ENCODE peak calls at places on chromosomes 2 and 18, in seven cellular contexts. E is EL, V is H54, X is AG10803, U is kidney tubule cell, N is Daoy, K is foreskin fibroblast. R is an unnamed sample.

GRCh38 chr2:105744909-105745853 is at the start of gene NCK2:
- DNase-seq in E (peak; percentile 33), V (peak; percentile 43), X (peak; percentile 29), U (peak; percentile 39), N (peak; percentile 24), K (no peak), R (peak; percentile 32)

GRCh38 chr2:240514631-240515030 is 43.2 kb downstream of the ANKMY1 start:
- DNase-seq in E (no peak), V (no peak), X (no peak), U (no peak), N (no peak), K (no peak), R (no peak)

GRCh38 chr18:62388855-62389760 is 64.0 kb downstream of the TNFRSF11A start:
- DNase-seq in E (peak; percentile 27), V (no peak), X (peak; percentile 4), U (no peak), N (no peak), K (no peak), R (no peak)

GRCh38 chr2:30306522-30306921 is 75.2 kb downstream of the LBH start:
- DNase-seq in E (no peak), V (no peak), X (no peak), U (no peak), N (peak; percentile 62), K (no peak), R (no peak)

GRCh38 chr2:235605999-235606715 is 112.3 kb downstream of the AGAP1 start:
- DNase-seq in E (peak; percentile 74), V (no peak), X (peak; percentile 91), U (no peak), N (no peak), K (peak; percentile 81), R (no peak)

GRCh38 chr2:9488583-9489547 is 14.5 kb downstream of the IAH1 start:
- DNase-seq in E (peak; percentile 42), V (no peak), X (peak; percentile 35), U (no peak), N (no peak), K (peak; percentile 56), R (no peak)

GRCh38 chr2:207354466-207354865 is 175.3 kb upstream of the CREB1 start:
- DNase-seq in E (no peak), V (no peak), X (no peak), U (no peak), N (no peak), K (no peak), R (no peak)

GRCh38 chr2:230925443-230925878 is 419 bp upstream of the GPR55 start:
- DNase-seq in E (no peak), V (no peak), X (no peak), U (no peak), N (no peak), K (no peak), R (no peak)

GRCh38 chr2:169452080-169452479 is 27.2 kb upstream of the BBS5 start:
- DNase-seq in E (peak; percentile 49), V (no peak), X (peak; percentile 39), U (peak; percentile 41), N (peak; percentile 28), K (peak; percentile 14), R (peak; percentile 71)

GRCh38 chr18:40006553-40007073 is 1948.4 kb upstream of the PIK3C3 start:
- DNase-seq in E (no peak), V (no peak), X (no peak), U (no peak), N (no peak), K (no peak), R (peak; percentile 87)

GRCh38 chr2:20034821-20035220 is 16.6 kb downstream of the LAPTM4A start:
- DNase-seq in E (no peak), V (no peak), X (no peak), U (no peak), N (no peak), K (no peak), R (no peak)

GRCh38 chr2:104897515-104898184 is 43.7 kb downstream of the POU3F3 start:
- DNase-seq in E (no peak), V (no peak), X (peak; percentile 5), U (peak; percentile 56), N (peak; percentile 89), K (peak; percentile 1), R (no peak)

GRCh38 chr18:53025247-53025646 is 685.2 kb downstream of the DCC start:
- DNase-seq in E (no peak), V (no peak), X (no peak), U (no peak), N (no peak), K (no peak), R (no peak)

GRCh38 chr2:47073641-47074040 is 81.5 kb downstream of the STPG4 start:
- DNase-seq in E (no peak), V (no peak), X (no peak), U (no peak), N (no peak), K (no peak), R (no peak)

GRCh38 chr2:99354060-99354459 is 16.9 kb downstream of the EIF5B start:
- DNase-seq in E (peak; percentile 59), V (no peak), X (peak; percentile 73), U (peak; percentile 38), N (no peak), K (no peak), R (no peak)

GRCh38 chr2:36333350-36334012 is 22.1 kb upstream of the CRIM1 start:
- DNase-seq in E (no peak), V (no peak), X (no peak), U (no peak), N (no peak), K (no peak), R (no peak)

GRCh38 chr2:189526936-189527654 is 53.5 kb downstream of the SLC40A1 start:
- DNase-seq in E (no peak), V (no peak), X (no peak), U (no peak), N (no peak), K (no peak), R (no peak)

GRCh38 chr18:27839141-27839540 is 337.8 kb downstream of the CDH2 start:
- DNase-seq in E (peak; percentile 95), V (peak; percentile 15), X (peak; percentile 83), U (peak; percentile 95), N (peak; percentile 88), K (peak; percentile 72), R (no peak)

GRCh38 chr18:8140841-8141501 is 468.3 kb upstream of the RAB12 start:
- DNase-seq in E (peak; percentile 73), V (peak; percentile 34), X (peak; percentile 53), U (no peak), N (peak; percentile 29), K (peak; percentile 88), R (no peak)

GRCh38 chr2:202490479-202490878 is 114.4 kb downstream of the BMPR2 start:
- DNase-seq in E (no peak), V (no peak), X (no peak), U (no peak), N (no peak), K (no peak), R (no peak)

GRCh38 chr2:120858764-120859525 is 123.3 kb downstream of the GLI2 start:
- DNase-seq in E (no peak), V (no peak), X (no peak), U (no peak), N (no peak), K (no peak), R (no peak)

GRCh38 chr2:189178726-189179606 is 595 bp downstream of the COL5A2 start:
- DNase-seq in E (peak; percentile 76), V (no peak), X (peak; percentile 81), U (peak; percentile 3), N (peak; percentile 72), K (peak; percentile 58), R (peak; percentile 84)

GRCh38 chr18:10285283-10285640 is 169.2 kb upstream of the APCDD1 start:
- DNase-seq in E (no peak), V (no peak), X (no peak), U (no peak), N (no peak), K (no peak), R (peak; percentile 90)

GRCh38 chr2:10897956-10898355 is 13.8 kb upstream of the KCNF1 start:
- DNase-seq in E (peak; percentile 31), V (no peak), X (peak; percentile 25), U (no peak), N (no peak), K (no peak), R (no peak)

GRCh38 chr2:20524412-20525040 is 77.7 kb downstream of the RHOB start:
- DNase-seq in E (no peak), V (no peak), X (no peak), U (no peak), N (no peak), K (no peak), R (peak; percentile 63)

GRCh38 chr2:195501746-195502145 is 155.3 kb upstream of the SLC39A10 start:
- DNase-seq in E (no peak), V (no peak), X (no peak), U (peak; percentile 15), N (no peak), K (no peak), R (no peak)

GRCh38 chr18:12639990-12640880 is 17.7 kb downstream of the SPIRE1 start:
- DNase-seq in E (peak; percentile 89), V (peak; percentile 17), X (peak; percentile 66), U (peak; percentile 73), N (peak; percentile 81), K (peak; percentile 63), R (no peak)

GRCh38 chr2:2147024-2147900 is 183.8 kb downstream of the MYT1L start:
- DNase-seq in E (no peak), V (no peak), X (no peak), U (no peak), N (no peak), K (no peak), R (no peak)

GRCh38 chr2:171226471-171226870 is 65.8 kb upstream of the TLK1 start:
- DNase-seq in E (no peak), V (no peak), X (no peak), U (no peak), N (no peak), K (no peak), R (no peak)

GRCh38 chr18:67862069-67862468 is 345.5 kb upstream of the DSEL start:
- DNase-seq in E (peak; percentile 66), V (no peak), X (peak; percentile 70), U (no peak), N (no peak), K (no peak), R (no peak)

GRCh38 chr18:71784777-71785176 is 759.4 kb downstream of the CBLN2 start:
- DNase-seq in E (no peak), V (no peak), X (no peak), U (peak; percentile 22), N (no peak), K (no peak), R (peak; percentile 40)

GRCh38 chr2:191657977-191658376 is 20.0 kb upstream of the NABP1 start:
- DNase-seq in E (peak; percentile 69), V (no peak), X (peak; percentile 90), U (peak; percentile 52), N (no peak), K (peak; percentile 89), R (no peak)

GRCh38 chr2:158598856-158599517 is 142.2 kb downstream of the PKP4 start:
- DNase-seq in E (peak; percentile 16), V (no peak), X (no peak), U (no peak), N (no peak), K (no peak), R (no peak)

GRCh38 chr2:24160761-24161160 is 14.1 kb upstream of the FAM228A start:
- DNase-seq in E (no peak), V (no peak), X (no peak), U (no peak), N (no peak), K (no peak), R (no peak)

GRCh38 chr2:97011977-97012569 is 25.7 kb upstream of the FAM178B start:
- DNase-seq in E (peak; percentile 57), V (no peak), X (peak; percentile 75), U (peak; percentile 60), N (peak; percentile 45), K (peak; percentile 41), R (peak; percentile 75)

GRCh38 chr2:159209341-159210306 is 76.9 kb downstream of the WDSUB1 start:
- DNase-seq in E (no peak), V (no peak), X (no peak), U (no peak), N (no peak), K (no peak), R (no peak)

GRCh38 chr2:238597638-238598528 is 171.2 kb downstream of the ASB1 start:
- DNase-seq in E (peak; percentile 8), V (no peak), X (no peak), U (no peak), N (no peak), K (no peak), R (no peak)

GRCh38 chr2:83640506-83640905 is 818.6 kb downstream of the SUCLG1 start:
- DNase-seq in E (peak; percentile 7), V (no peak), X (peak; percentile 20), U (no peak), N (no peak), K (no peak), R (no peak)

R was measured in A673.